ENCODE peak calls at places on chromosomes 7 and 10, in ten cellular contexts. M is Peyer's patch, S is cardiac muscle cell, N is mucosa of descending colon, Z is adipocyte, X is SJSA1, J is hepatocyte, O is BE2C, E is SK-N-SH, A is right cardiac atrium. L is an unnamed sample.
A peak's percentile ranks its signal among the peaks of the same experiment; 100 is the strongest.

GRCh38 chr7:26451997-26452396 is 160.3 kb downstream of the SNX10 start:
- DNase-seq in M (no peak), S (no peak), N (no peak), Z (no peak), X (no peak), J (no peak), O (no peak), E (no peak), A (no peak), L (no peak)

GRCh38 chr7:748446-748845 is 21.4 kb upstream of the PRKAR1B start:
- DNase-seq in M (no peak), S (no peak), N (peak; percentile 21), Z (no peak), X (no peak), J (no peak), O (no peak), E (no peak), A (no peak), L (no peak)

GRCh38 chr7:129561677-129562424 is 49.7 kb upstream of the NRF1 start:
- DNase-seq in M (no peak), S (no peak), N (no peak), Z (no peak), X (no peak), J (no peak), O (no peak), E (no peak), A (no peak), L (no peak)

GRCh38 chr7:24052572-24053223 is 231.3 kb upstream of the NPY start:
- DNase-seq in M (no peak), S (no peak), N (no peak), Z (peak; percentile 60), X (no peak), J (no peak), O (peak; percentile 20), E (no peak), A (no peak), L (no peak)

GRCh38 chr7:31100870-31101269 is 48.8 kb downstream of the ADCYAP1R1 start:
- DNase-seq in M (no peak), S (no peak), N (no peak), Z (no peak), X (peak; percentile 20), J (no peak), O (no peak), E (peak; percentile 8), A (no peak), L (no peak)

GRCh38 chr7:137981668-137982067 is 20.2 kb downstream of the CREB3L2 start:
- DNase-seq in M (no peak), S (no peak), N (no peak), Z (no peak), X (no peak), J (no peak), O (no peak), E (no peak), A (no peak), L (no peak)

GRCh38 chr7:6375346-6376101 is 72.2 kb downstream of the DAGLB start:
- DNase-seq in M (peak; percentile 50), S (no peak), N (no peak), Z (peak; percentile 66), X (no peak), J (peak; percentile 32), O (no peak), E (no peak), A (no peak), L (peak; percentile 5)

GRCh38 chr7:77989981-77990566 is 191.5 kb downstream of the PHTF2 start:
- DNase-seq in M (no peak), S (no peak), N (peak; percentile 62), Z (no peak), X (no peak), J (peak; percentile 62), O (peak; percentile 36), E (no peak), A (no peak), L (no peak)

GRCh38 chr7:108114117-108114841 is 15.9 kb downstream of the LAMB4 start:
- DNase-seq in M (no peak), S (peak; percentile 38), N (no peak), Z (no peak), X (no peak), J (peak; percentile 26), O (peak; percentile 36), E (no peak), A (no peak), L (no peak)

DNA sequence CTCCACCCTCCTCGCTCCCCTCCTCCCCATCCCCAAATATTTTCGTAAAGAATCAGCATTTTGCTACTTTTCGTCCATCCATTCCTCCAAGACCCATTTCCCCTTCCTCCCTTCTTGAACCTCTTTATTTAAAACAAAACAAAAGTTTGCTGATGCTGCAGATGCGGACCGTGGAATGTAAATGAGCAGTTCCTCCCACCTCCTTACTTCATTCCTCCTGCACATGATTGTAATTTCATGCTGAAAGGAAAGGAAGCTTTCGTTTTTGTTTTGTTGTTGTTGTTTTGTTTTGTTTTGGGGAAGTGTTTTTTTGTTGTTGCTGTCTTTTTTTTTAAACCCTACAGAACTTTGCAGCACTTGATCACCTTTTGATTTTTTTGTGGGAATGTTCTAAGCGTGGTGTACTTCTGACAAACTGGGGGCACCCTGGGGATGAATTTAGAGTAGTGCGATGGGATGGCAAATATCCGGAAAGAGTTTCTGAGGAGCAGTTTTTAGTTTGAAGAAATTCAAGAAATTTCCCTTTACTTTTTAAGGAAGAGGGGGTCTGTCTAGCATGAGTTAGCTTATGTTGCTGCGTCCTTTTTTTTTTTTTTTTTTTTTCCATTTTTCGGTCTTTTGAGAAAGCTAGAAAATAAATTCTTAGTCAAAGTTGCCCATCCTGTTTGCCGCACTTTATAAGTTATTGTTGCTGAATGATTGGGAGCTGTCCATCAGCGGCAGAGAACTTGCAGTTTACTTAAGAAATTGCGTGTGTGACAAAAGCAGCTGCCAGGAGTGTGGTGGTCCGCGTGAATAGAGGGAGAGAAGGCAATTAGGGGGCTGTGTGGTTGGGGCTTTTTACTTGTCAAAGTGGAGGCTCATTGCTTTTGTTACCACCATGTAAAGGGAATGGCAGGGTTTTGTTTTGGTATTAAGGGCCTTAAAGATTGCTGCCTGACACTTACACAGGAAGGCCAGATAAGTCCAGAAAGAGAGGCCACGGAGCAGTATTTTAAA is 177.5 kb downstream of the TCF7L2 start:
- DNase-seq in M (no peak), S (no peak), N (no peak), Z (no peak), X (no peak), J (no peak), O (no peak), E (no peak), A (no peak), L (no peak)
- H3K4me1 ChIP-seq in M (no peaks in the 10 kb centered on the region), S (peaks cover 44% of the 10 kb centered on the region), N (no peaks in the 10 kb centered on the region), Z (peaks cover 60% of the 10 kb centered on the region), X (peaks cover 58% of the 10 kb centered on the region), J (peaks cover 15% of the 10 kb centered on the region), O (peaks cover 21% of the 10 kb centered on the region), E (no peaks in the 10 kb centered on the region), A (no peaks in the 10 kb centered on the region), L (no peaks in the 10 kb centered on the region)

DNA sequence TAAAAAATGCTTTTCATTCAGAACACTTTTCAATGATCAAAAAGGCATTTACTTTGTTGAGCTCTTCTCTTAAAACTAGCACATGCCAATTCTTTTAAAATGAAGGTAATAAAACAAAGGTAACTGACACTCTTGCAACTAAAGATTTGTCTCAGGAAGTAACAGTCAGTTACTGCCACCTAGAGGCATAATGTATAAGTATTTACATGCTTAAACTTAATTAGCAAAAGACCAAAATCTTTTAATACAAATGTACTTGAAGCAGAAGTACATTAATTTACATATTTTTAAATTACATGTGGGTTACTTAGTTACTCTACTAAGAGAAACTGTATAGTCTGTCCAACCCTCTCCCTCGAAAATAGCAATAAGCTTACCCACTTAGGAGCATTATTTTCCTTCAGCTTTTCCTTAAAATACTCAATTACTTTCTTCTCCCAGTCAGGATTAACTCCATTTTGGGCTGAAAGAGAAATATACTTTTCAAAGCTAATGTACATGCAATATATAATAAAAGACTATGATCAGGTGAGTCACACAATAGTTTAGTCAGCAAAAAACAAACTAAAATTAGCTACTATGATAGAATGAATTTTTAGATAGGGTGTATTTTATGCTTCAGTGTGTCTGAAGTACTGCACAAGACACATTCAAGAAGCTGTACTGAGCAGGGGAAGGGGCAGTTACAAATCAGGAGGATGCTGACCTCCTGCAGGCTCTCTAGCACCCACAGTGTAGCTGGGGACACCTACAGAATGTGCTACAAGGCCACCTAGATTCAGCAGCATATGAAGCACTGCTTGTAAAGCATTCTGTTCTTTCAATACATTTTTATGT is 13.0 kb downstream of the MCMBP start:
- DNase-seq in M (no peak), S (peak; percentile 61), N (no peak), Z (peak; percentile 82), X (no peak), J (peak; percentile 62), O (no peak), E (peak; percentile 15), A (no peak), L (no peak)
- H3K4me1 ChIP-seq in M (no peaks in the 10 kb centered on the region), S (no peaks in the 10 kb centered on the region), N (peaks cover 3% of the 10 kb centered on the region), Z (peaks cover 18% of the 10 kb centered on the region), X (peaks cover 15% of the 10 kb centered on the region), J (no peaks in the 10 kb centered on the region), O (no peaks in the 10 kb centered on the region), E (no peaks in the 10 kb centered on the region), A (no peaks in the 10 kb centered on the region), L (no peaks in the 10 kb centered on the region)

GRCh38 chr7:131026297-131027003 is 292.4 kb upstream of the KLF14 start:
- DNase-seq in M (no peak), S (no peak), N (no peak), Z (peak; percentile 82), X (no peak), J (peak; percentile 20), O (no peak), E (no peak), A (no peak), L (no peak)
- H3K4me1 ChIP-seq in M (peaks cover 39% of the 10 kb centered on the region), S (no peaks in the 10 kb centered on the region), N (peaks cover 5% of the 10 kb centered on the region), Z (peaks cover 17% of the 10 kb centered on the region), X (peaks cover 6% of the 10 kb centered on the region), J (no peaks in the 10 kb centered on the region), O (peaks cover 9% of the 10 kb centered on the region), E (peaks cover 9% of the 10 kb centered on the region), A (peaks cover 14% of the 10 kb centered on the region), L (peaks cover 52% of the 10 kb centered on the region)

GRCh38 chr10:1451362-1451888 is 285.9 kb downstream of the ADARB2 start:
- DNase-seq in M (no peak), S (no peak), N (no peak), Z (no peak), X (no peak), J (no peak), O (no peak), E (no peak), A (no peak), L (no peak)

GRCh38 chr10:1448252-1448901 is 288.9 kb downstream of the ADARB2 start:
- DNase-seq in M (no peak), S (no peak), N (no peak), Z (no peak), X (no peak), J (no peak), O (no peak), E (no peak), A (no peak), L (no peak)

GRCh38 chr10:1452777-1453176 is 284.5 kb downstream of the ADARB2 start:
- DNase-seq in M (no peak), S (no peak), N (no peak), Z (no peak), X (no peak), J (no peak), O (no peak), E (no peak), A (no peak), L (no peak)

GRCh38 chr10:1454428-1454827 is 282.9 kb downstream of the ADARB2 start:
- DNase-seq in M (peak; percentile 70), S (no peak), N (no peak), Z (no peak), X (no peak), J (no peak), O (no peak), E (no peak), A (no peak), L (no peak)

DNA sequence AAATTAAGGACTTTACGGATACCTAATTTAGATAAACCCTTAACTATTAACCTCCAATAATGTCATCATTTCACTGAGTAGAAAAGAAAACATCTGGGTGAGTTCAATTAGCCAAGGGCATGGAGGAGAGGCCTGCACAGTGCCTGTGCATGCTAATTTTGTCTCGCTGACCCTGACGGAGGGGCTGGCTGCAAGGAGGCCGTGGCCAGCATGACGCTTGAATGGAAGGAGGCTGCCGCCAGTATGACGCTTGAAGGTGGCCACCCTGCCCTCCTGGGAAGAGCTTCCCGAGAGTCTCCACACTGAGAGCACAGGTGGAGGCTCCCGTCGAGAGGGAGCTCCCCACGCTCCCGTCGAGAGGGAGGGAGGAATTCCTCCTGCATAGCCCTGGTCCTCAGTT is 287.5 kb downstream of the ADARB2 start:
- DNase-seq in M (no peak), S (no peak), N (no peak), Z (no peak), X (no peak), J (no peak), O (no peak), E (peak; percentile 72), A (no peak), L (no peak)
- H3K4me1 ChIP-seq in M (no peaks in the 10 kb centered on the region), S (no peaks in the 10 kb centered on the region), N (peaks cover 8% of the 10 kb centered on the region), Z (no peaks in the 10 kb centered on the region), X (no peaks in the 10 kb centered on the region), J (no peaks in the 10 kb centered on the region), O (no peaks in the 10 kb centered on the region), E (peaks cover 24% of the 10 kb centered on the region), A (no peaks in the 10 kb centered on the region), L (no peaks in the 10 kb centered on the region)